ENCODE peak calls at places on chromosome 12, in four cellular contexts. K, Q, F and I are unnamed samples.

GRCh38 chr12:111238075-111238734 is 130.7 kb downstream of the PHETA1 start:
- DNase-seq in K (no peak), Q (no peak), F (no peak), I (no peak)

GRCh38 chr12:123267335-123267920 is 4.2 kb downstream of the CDK2AP1 start:
- DNase-seq in K (no peak), Q (no peak), F (no peak), I (no peak)

GRCh38 chr12:95218852-95219171 is 1.2 kb downstream of the VEZT start:
- DNase-seq in K (no peak), Q (no peak), F (peak; percentile 40), I (peak; percentile 16)

GRCh38 chr12:45986646-45987338 is 3.6 kb downstream of the SCAF11 start:
- DNase-seq in K (no peak), Q (peak; percentile 37), F (no peak), I (no peak)

GRCh38 chr12:53623526-53623925 is 2.7 kb downstream of the ATF7 start:
- DNase-seq in K (no peak), Q (peak; percentile 62), F (no peak), I (no peak)

GRCh38 chr12:68491204-68491960 is 119.3 kb upstream of the RAP1B start:
- DNase-seq in K (no peak), Q (no peak), F (no peak), I (no peak)

GRCh38 chr12:2856901-2857495 is at the start of gene TEX52:
- DNase-seq in K (no peak), Q (no peak), F (no peak), I (no peak)

GRCh38 chr12:124395284-124395752 is 100.4 kb downstream of the RFLNA start:
- DNase-seq in K (no peak), Q (no peak), F (peak; percentile 66), I (no peak)

GRCh38 chr12:95997276-95997675 is 1.1 kb upstream of the HAL start:
- DNase-seq in K (no peak), Q (peak; percentile 1), F (no peak), I (no peak)

GRCh38 chr12:104669057-104669770 is 212.5 kb downstream of the CHST11 start:
- DNase-seq in K (no peak), Q (no peak), F (peak; percentile 82), I (no peak)

GRCh38 chr12:131380220-131380957 is 330.5 kb upstream of the SFSWAP start:
- DNase-seq in K (no peak), Q (no peak), F (no peak), I (no peak)

GRCh38 chr12:67681145-67681778 is 32.7 kb downstream of the DYRK2 start:
- DNase-seq in K (no peak), Q (peak; percentile 97), F (no peak), I (no peak)

GRCh38 chr12:109550310-109550680 is 23.0 kb downstream of the MMAB start:
- DNase-seq in K (no peak), Q (no peak), F (no peak), I (no peak)

GRCh38 chr12:130401703-130402102 is 64.0 kb downstream of the PIWIL1 start:
- DNase-seq in K (no peak), Q (no peak), F (peak; percentile 11), I (no peak)

GRCh38 chr12:65660096-65660495 is 164.2 kb upstream of the HMGA2 start:
- DNase-seq in K (no peak), Q (no peak), F (no peak), I (no peak)

GRCh38 chr12:10160659-10161386 is 11.1 kb downstream of the OLR1 start:
- DNase-seq in K (no peak), Q (peak; percentile 27), F (peak; percentile 11), I (no peak)

GRCh38 chr12:113242018-113242418 is 20.8 kb downstream of the TPCN1 start:
- DNase-seq in K (no peak), Q (peak; percentile 76), F (no peak), I (no peak)

GRCh38 chr12:46483572-46484395 is 111.2 kb upstream of the SLC38A2 start:
- DNase-seq in K (no peak), Q (peak; percentile 26), F (no peak), I (no peak)

GRCh38 chr12:113425960-113426453 is 3.8 kb downstream of the SDSL start:
- DNase-seq in K (no peak), Q (no peak), F (no peak), I (no peak)

GRCh38 chr12:91744613-91745012 is 401.0 kb downstream of the BTG1 start:
- DNase-seq in K (no peak), Q (no peak), F (no peak), I (no peak)

GRCh38 chr12:5476356-5476755 is 44.4 kb downstream of the NTF3 start:
- DNase-seq in K (no peak), Q (no peak), F (no peak), I (no peak)

GRCh38 chr12:132146772-132147422 is 2.6 kb downstream of the NOC4L start:
- DNase-seq in K (no peak), Q (no peak), F (no peak), I (no peak)

GRCh38 chr12:11654338-11654737 is 4.9 kb downstream of the ETV6 start:
- DNase-seq in K (no peak), Q (no peak), F (no peak), I (no peak)

GRCh38 chr12:5138845-5139244 is 95.2 kb downstream of the KCNA5 start:
- DNase-seq in K (no peak), Q (peak; percentile 39), F (no peak), I (no peak)

GRCh38 chr12:46671102-46671501 is 154.7 kb downstream of the SLC38A4 start:
- DNase-seq in K (no peak), Q (no peak), F (no peak), I (no peak)

GRCh38 chr12:14048949-14049545 is 67.6 kb upstream of the GRIN2B start:
- DNase-seq in K (no peak), Q (no peak), F (peak; percentile 16), I (no peak)

GRCh38 chr12:88519802-88520435 is 60.4 kb downstream of the KITLG start:
- DNase-seq in K (no peak), Q (peak; percentile 69), F (no peak), I (no peak)

GRCh38 chr12:110590806-110591326 is 7.7 kb upstream of the PPTC7 start:
- DNase-seq in K (no peak), Q (no peak), F (no peak), I (no peak)

GRCh38 chr12:98162906-98163678 is 352.3 kb upstream of the TMPO start:
- DNase-seq in K (no peak), Q (no peak), F (no peak), I (no peak)

GRCh38 chr12:108730337-108731104 is 797 bp downstream of the CORO1C start:
- DNase-seq in K (no peak), Q (peak; percentile 85), F (peak; percentile 79), I (peak; percentile 3)

GRCh38 chr12:132199101-132199500 is 54.8 kb downstream of the NOC4L start:
- DNase-seq in K (no peak), Q (no peak), F (no peak), I (no peak)

GRCh38 chr12:5456906-5457305 is 25.0 kb downstream of the NTF3 start:
- DNase-seq in K (no peak), Q (peak; percentile 80), F (no peak), I (no peak)